ENCODE peak calls at places on chromosome 22, in five cellular contexts. Z, L, F, C and V are unnamed samples.

GRCh38 chr22:50729391-50730012 is 8.5 kb upstream of the ACR start:
- DNase-seq in F (no peak), Z (no peak), C (no peak), L (peak; percentile 42), V (no peak)

GRCh38 chr22:31243339-31244043 is 31.4 kb downstream of the LIMK2 start:
- DNase-seq in L (no peak), C (no peak), Z (no peak), F (peak; percentile 40), V (peak; percentile 85)

GRCh38 chr22:29744902-29745301 is 21.9 kb downstream of the ZMAT5 start:
- DNase-seq in C (no peak), F (no peak), L (no peak), Z (no peak), V (peak; percentile 27)

GRCh38 chr22:45816771-45817170 is 145.1 kb downstream of the ATXN10 start:
- DNase-seq in Z (no peak), L (no peak), F (no peak), C (no peak), V (no peak)

GRCh38 chr22:20606041-20606783 is 98.8 kb downstream of the MED15 start:
- DNase-seq in F (peak; percentile 49), C (peak; percentile 73), L (peak; percentile 77), Z (peak; percentile 95), V (peak; percentile 44)

GRCh38 chr22:38435010-38435409 is 20.0 kb downstream of the KCNJ4 start:
- DNase-seq in F (no peak), C (no peak), L (no peak), Z (peak; percentile 79), V (no peak)

GRCh38 chr22:32578752-32579151 is 104.1 kb downstream of the FBXO7 start:
- DNase-seq in L (no peak), F (no peak), C (no peak), Z (no peak), V (no peak)

GRCh38 chr22:41512421-41513194 is 31.7 kb downstream of the POLR3H start:
- DNase-seq in Z (peak; percentile 93), L (no peak), F (no peak), C (no peak), V (peak; percentile 74)

GRCh38 chr22:45785458-45785857 is 113.8 kb downstream of the ATXN10 start:
- DNase-seq in L (no peak), Z (no peak), F (no peak), C (no peak), V (peak; percentile 83)

GRCh38 chr22:46707305-46707704 is 30.7 kb downstream of the CERK start:
- DNase-seq in Z (no peak), F (no peak), C (no peak), L (no peak), V (no peak)

GRCh38 chr22:46826438-46826837 is 64.0 kb downstream of the TBC1D22A start:
- DNase-seq in L (no peak), F (no peak), C (no peak), Z (no peak), V (no peak)

GRCh38 chr22:19810381-19811141 is 44.1 kb downstream of the GNB1L start:
- DNase-seq in Z (peak; percentile 32), L (no peak), C (no peak), F (peak; percentile 4), V (peak; percentile 55)

GRCh38 chr22:19723165-19723989 is at the start of gene GP1BB:
- DNase-seq in C (peak; percentile 37), Z (peak; percentile 62), L (no peak), F (peak; percentile 39), V (no peak)

GRCh38 chr22:31891366-31892079 is 52.8 kb upstream of the YWHAH start:
- DNase-seq in C (no peak), F (no peak), Z (no peak), L (no peak), V (peak; percentile 82)

GRCh38 chr22:32327066-32327465 is 30.6 kb upstream of the RFPL3 start:
- DNase-seq in C (no peak), Z (no peak), L (no peak), F (peak; percentile 51), V (no peak)

GRCh38 chr22:50092342-50092741 is 2.5 kb downstream of the MOV10L1 start:
- DNase-seq in L (no peak), C (no peak), F (no peak), Z (no peak), V (no peak)

GRCh38 chr22:31122196-31122531 is 602 bp upstream of the INPP5J start:
- DNase-seq in L (no peak), C (no peak), F (no peak), Z (no peak), V (no peak)

GRCh38 chr22:29112102-29112501 is 39.3 kb downstream of the KREMEN1 start:
- DNase-seq in F (no peak), L (no peak), Z (no peak), C (no peak), V (no peak)

GRCh38 chr22:50577987-50578775 is at the start of gene CPT1B:
- DNase-seq in Z (no peak), L (no peak), F (no peak), C (no peak), V (peak; percentile 55)

GRCh38 chr22:28279888-28280287 is 360.8 kb upstream of the PITPNB start:
- DNase-seq in C (no peak), L (no peak), Z (no peak), F (no peak), V (no peak)

GRCh38 chr22:31691408-31691807 is 29.4 kb upstream of the PISD start:
- DNase-seq in Z (no peak), F (no peak), C (no peak), L (no peak), V (no peak)

GRCh38 chr22:41560095-41560487 is 719 bp upstream of the CSDC2 start:
- DNase-seq in L (no peak), Z (no peak), C (no peak), F (no peak), V (no peak)

GRCh38 chr22:47284360-47284759 is 521.9 kb downstream of the TBC1D22A start:
- DNase-seq in C (no peak), Z (no peak), F (no peak), L (no peak), V (no peak)

DNA sequence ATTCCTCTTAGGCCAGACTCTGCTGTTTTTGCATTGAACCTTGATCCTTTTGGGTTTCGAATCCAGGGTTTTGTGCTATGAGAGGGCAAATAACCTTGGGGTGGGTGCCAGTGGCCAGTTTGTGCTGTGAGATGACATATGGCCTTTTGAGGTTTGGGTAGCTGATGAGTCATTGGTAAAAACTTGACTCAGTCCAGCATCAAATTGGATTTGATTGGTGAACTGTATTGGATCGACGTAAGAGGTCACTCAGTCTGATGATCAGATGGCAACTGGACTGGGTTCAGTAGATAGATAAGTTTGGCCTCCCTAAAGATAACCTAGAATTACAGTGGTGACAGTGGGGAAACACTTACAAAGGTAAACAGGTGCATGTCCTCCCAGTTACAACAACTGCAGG is 41.0 kb upstream of the XKR3 start:
- DNase-seq in F (no peak), Z (no peak), C (no peak), L (no peak), V (no peak)
- H3K4me1 ChIP-seq in F (no peaks in the 10 kb centered on the region), Z (no peaks in the 10 kb centered on the region), C (no peaks in the 10 kb centered on the region), L (no peaks in the 10 kb centered on the region), V (no peaks in the 10 kb centered on the region)

DNA sequence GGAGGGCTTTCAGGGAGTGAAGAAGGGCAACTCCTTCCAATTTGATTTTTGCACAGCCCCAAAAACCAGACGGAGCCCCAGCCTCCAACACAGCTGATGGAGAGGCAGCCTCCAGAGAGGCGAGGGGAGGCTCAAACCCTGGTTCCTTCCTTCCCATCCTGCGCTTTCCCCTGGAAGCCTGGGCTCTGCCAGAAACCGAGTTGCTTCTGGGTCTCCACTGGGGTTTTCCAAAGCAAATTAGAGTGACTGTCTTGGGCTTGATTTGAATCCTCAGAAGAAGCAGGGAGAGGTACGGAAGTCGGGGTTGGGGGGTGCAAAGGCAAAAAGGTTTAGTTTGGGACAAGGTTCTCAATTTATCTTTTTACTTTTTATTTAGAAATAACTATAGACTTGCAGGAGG is 129.2 kb downstream of the MPPED1 start:
- DNase-seq in L (no peak), Z (no peak), C (no peak), F (no peak), V (no peak)
- H3K4me1 ChIP-seq in L (no peaks in the 10 kb centered on the region), Z (no peaks in the 10 kb centered on the region), C (no peaks in the 10 kb centered on the region), F (no peaks in the 10 kb centered on the region), V (no peaks in the 10 kb centered on the region)

GRCh38 chr22:49010901-49011300 is 816.8 kb downstream of the BRD1 start:
- DNase-seq in C (no peak), F (no peak), Z (peak; percentile 17), L (no peak), V (no peak)
- H3K4me1 ChIP-seq in C (no peaks in the 10 kb centered on the region), F (no peaks in the 10 kb centered on the region), Z (no peaks in the 10 kb centered on the region), L (no peaks in the 10 kb centered on the region), V (no peaks in the 10 kb centered on the region)

DNA sequence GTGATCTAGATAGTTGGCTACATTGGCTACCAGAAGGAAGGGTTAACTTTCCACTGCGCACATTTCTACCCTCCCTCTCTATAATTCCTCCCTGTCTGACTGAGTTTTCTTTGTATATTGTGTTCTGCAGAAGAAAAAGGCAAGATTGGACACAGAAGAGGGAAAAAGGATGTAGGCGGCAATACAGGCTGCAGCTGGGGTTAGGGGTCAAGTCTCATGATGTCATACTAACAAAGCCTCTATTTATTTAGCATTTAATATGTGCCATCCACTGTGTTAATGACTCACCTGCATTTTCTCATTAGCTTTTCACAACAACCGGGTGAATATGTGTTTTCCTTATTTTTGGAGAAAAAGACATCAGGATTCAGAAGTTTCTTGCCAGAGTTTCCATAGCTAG is 2.0 kb downstream of the FAM83F start:
- DNase-seq in C (no peak), F (peak; percentile 11), L (no peak), Z (no peak), V (no peak)
- H3K4me1 ChIP-seq in C (peaks cover 11% of the 10 kb centered on the region), F (no peaks in the 10 kb centered on the region), L (peaks cover 4% of the 10 kb centered on the region), Z (peaks cover 19% of the 10 kb centered on the region), V (no peaks in the 10 kb centered on the region)

DNA sequence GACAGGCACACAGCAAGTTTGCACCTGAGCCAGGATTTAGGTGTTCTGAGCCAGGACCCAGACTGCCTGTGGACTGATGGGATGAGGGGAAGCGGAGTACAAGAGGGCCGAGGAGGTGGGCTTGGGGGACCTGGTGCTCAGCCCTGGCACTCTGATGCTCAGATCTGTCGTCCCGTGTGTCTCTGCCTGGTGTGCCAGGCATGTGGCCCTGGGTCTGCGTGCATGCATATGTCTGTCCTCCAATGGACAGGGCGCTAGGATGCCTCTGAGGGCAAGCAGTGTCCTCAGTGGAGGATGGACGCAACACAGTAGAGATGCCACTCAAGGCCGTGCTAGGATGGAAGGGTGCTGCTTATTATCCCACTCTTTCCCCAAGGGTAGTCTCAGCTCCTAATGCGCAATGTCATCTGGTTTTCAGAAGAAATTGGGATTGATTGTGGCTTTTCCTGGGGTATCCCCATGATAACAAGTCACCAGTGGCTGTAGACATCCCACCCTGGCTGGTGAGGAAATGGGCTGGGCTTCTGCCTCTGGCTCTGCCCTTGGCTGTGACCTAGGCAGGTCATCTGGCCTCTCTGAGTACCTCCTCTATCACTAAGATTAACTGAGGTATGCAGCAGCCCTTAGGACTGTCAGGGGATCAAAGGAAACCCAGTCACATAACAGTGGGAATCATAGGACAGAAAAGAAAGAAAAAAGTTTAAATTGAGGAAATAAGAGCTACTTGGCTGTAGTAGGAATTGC is 35.7 kb upstream of the SUSD2 start:
- DNase-seq in F (peak; percentile 47), C (no peak), Z (no peak), L (no peak), V (no peak)
- H3K4me1 ChIP-seq in F (peaks cover 15% of the 10 kb centered on the region), C (peaks cover 74% of the 10 kb centered on the region), Z (peaks cover 14% of the 10 kb centered on the region), L (peaks cover 75% of the 10 kb centered on the region), V (peaks cover 49% of the 10 kb centered on the region)

GRCh38 chr22:26891431-26891830 is 234.0 kb downstream of the MIAT start:
- DNase-seq in Z (no peak), F (no peak), L (no peak), C (no peak), V (no peak)
- H3K4me1 ChIP-seq in Z (no peaks in the 10 kb centered on the region), F (peaks cover 15% of the 10 kb centered on the region), L (no peaks in the 10 kb centered on the region), C (no peaks in the 10 kb centered on the region), V (peaks cover 34% of the 10 kb centered on the region)

GRCh38 chr22:36497910-36498669 is 8.8 kb downstream of the FOXRED2 start:
- DNase-seq in F (no peak), C (no peak), Z (no peak), L (no peak), V (no peak)
- H3K4me1 ChIP-seq in F (no peaks in the 10 kb centered on the region), C (no peaks in the 10 kb centered on the region), Z (no peaks in the 10 kb centered on the region), L (no peaks in the 10 kb centered on the region), V (no peaks in the 10 kb centered on the region)